ENCODE peak calls at places on chromosome X, in ten cellular contexts. K is nephron progenitor cell, Q is lung, W is progenitor cell of endocrine pancreas, I is ovary, G is neural crest cell, U is upper lobe of left lung, Y is H9, N is transverse colon, T is foreskin fibroblast. L is an unnamed sample.
A peak's percentile ranks its signal among the peaks of the same experiment; 100 is the strongest.

GRCh38 chrX:132532097-132532496 is 43.3 kb upstream of the MBNL3 start:
- DNase-seq in K (no peak), Q (no peak), W (no peak), I (no peak), G (no peak), U (no peak), Y (no peak), N (no peak), T (no peak), L (no peak)

GRCh38 chrX:142204522-142205433 is at the start of gene MAGEC2:
- DNase-seq in K (no peak), Q (no peak), W (no peak), I (no peak), G (no peak), U (no peak), Y (no peak), N (no peak), T (no peak), L (no peak)

GRCh38 chrX:102654696-102655095 is 3.4 kb downstream of the GPRASP1 start:
- DNase-seq in K (no peak), Q (no peak), W (no peak), I (no peak), G (no peak), U (no peak), Y (no peak), N (no peak), T (no peak), L (no peak)

GRCh38 chrX:68420559-68420958 is 12.7 kb downstream of the OPHN1 start:
- DNase-seq in K (no peak), Q (no peak), W (no peak), I (no peak), G (no peak), U (no peak), Y (no peak), N (no peak), T (no peak), L (no peak)

GRCh38 chrX:15607067-15607466 is 6.3 kb upstream of the ACE2 start:
- DNase-seq in K (no peak), Q (no peak), W (no peak), I (no peak), G (no peak), U (no peak), Y (no peak), N (no peak), T (no peak), L (no peak)

GRCh38 chrX:115259238-115259875 is 25.5 kb upstream of the LRCH2 start:
- DNase-seq in K (no peak), Q (no peak), W (no peak), I (no peak), G (no peak), U (no peak), Y (no peak), N (no peak), T (peak; percentile 18), L (peak; percentile 7)

GRCh38 chrX:70089575-70090297 is 27.5 kb downstream of the OTUD6A start:
- DNase-seq in K (no peak), Q (no peak), W (no peak), I (no peak), G (no peak), U (no peak), Y (no peak), N (no peak), T (peak; percentile 52), L (peak; percentile 2)

GRCh38 chrX:43973249-43973672 is at the start of gene NDP:
- DNase-seq in K (peak; percentile 41), Q (no peak), W (no peak), I (peak; percentile 53), G (no peak), U (no peak), Y (no peak), N (no peak), T (peak; percentile 41), L (no peak)

GRCh38 chrX:104343408-104344129 is 88.8 kb upstream of the ESX1 start:
- DNase-seq in K (peak; percentile 34), Q (peak; percentile 52), W (peak; percentile 13), I (no peak), G (peak; percentile 66), U (no peak), Y (peak; percentile 77), N (peak; percentile 60), T (peak; percentile 74), L (no peak)

GRCh38 chrX:475926-476723 is 89.4 kb upstream of the PPP2R3B start:
- DNase-seq in K (no peak), Q (no peak), W (no peak), I (no peak), G (no peak), U (no peak), Y (no peak), N (no peak), T (no peak), L (no peak)

GRCh38 chrX:47187106-47187677 is 6.4 kb upstream of the UBA1 start:
- DNase-seq in K (no peak), Q (no peak), W (no peak), I (peak; percentile 31), G (no peak), U (no peak), Y (peak; percentile 52), N (no peak), T (no peak), L (no peak)

GRCh38 chrX:108734426-108734825 is 1.9 kb downstream of the IRS4 start:
- DNase-seq in K (no peak), Q (no peak), W (no peak), I (no peak), G (no peak), U (no peak), Y (no peak), N (no peak), T (no peak), L (no peak)

GRCh38 chrX:109626637-109627036 is 1.7 kb upstream of the KCNE5 start:
- DNase-seq in K (no peak), Q (no peak), W (no peak), I (no peak), G (no peak), U (no peak), Y (no peak), N (no peak), T (no peak), L (no peak)

GRCh38 chrX:126552313-126553022 is at the start of gene DCAF12L1:
- DNase-seq in K (peak; percentile 74), Q (no peak), W (peak; percentile 35), I (peak; percentile 52), G (peak; percentile 30), U (no peak), Y (peak; percentile 75), N (no peak), T (no peak), L (no peak)

GRCh38 chrX:152905081-152905420 is 7.2 kb downstream of the ZNF185 start:
- DNase-seq in K (no peak), Q (no peak), W (no peak), I (no peak), G (no peak), U (no peak), Y (no peak), N (no peak), T (no peak), L (no peak)

GRCh38 chrX:148049441-148049840 is 68.3 kb downstream of the FMR1NB start:
- DNase-seq in K (peak; percentile 9), Q (no peak), W (no peak), I (no peak), G (no peak), U (no peak), Y (no peak), N (no peak), T (peak; percentile 30), L (no peak)

GRCh38 chrX:131595120-131595519 is 51.2 kb downstream of the OR13H1 start:
- DNase-seq in K (no peak), Q (no peak), W (no peak), I (no peak), G (no peak), U (no peak), Y (no peak), N (no peak), T (peak; percentile 31), L (no peak)

GRCh38 chrX:118000518-118000917 is 116.1 kb downstream of the KLHL13 start:
- DNase-seq in K (no peak), Q (no peak), W (no peak), I (no peak), G (no peak), U (no peak), Y (no peak), N (no peak), T (no peak), L (no peak)

DNA sequence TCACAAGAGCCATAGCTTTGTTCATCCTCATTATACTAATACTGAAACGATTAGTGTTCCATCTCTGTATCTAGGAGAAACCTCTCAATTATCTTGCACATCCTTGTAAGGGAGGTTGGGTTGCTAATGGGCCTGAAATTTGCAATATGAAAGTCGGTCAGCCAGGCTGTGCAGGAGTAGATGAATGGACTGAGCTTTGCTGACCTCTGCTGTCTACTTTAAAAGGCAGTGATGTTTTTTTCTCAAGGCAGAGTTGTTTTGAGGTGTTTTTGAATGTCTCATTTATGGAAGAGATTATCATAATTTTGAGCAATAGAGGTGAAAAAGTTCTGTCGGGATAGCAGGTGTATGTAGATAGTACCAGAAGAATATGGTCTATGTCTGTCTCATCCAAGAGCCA is 47.9 kb upstream of the LINC00632 start:
- DNase-seq in K (no peak), Q (no peak), W (no peak), I (no peak), G (no peak), U (no peak), Y (no peak), N (no peak), T (no peak), L (no peak)
- TF ChIP-seq CTCF in K (no peak), Q (no peak), W (peak; percentile 48), I (no peak), G (peak; percentile 54), U (no peak), Y (peak; percentile 63), N (no peak), T (no peak), L (no peak)

GRCh38 chrX:12950851-12951589 is 23.9 kb upstream of the TMSB4X start:
- DNase-seq in K (peak; percentile 58), Q (no peak), W (no peak), I (no peak), G (peak; percentile 40), U (peak; percentile 72), Y (peak; percentile 83), N (peak; percentile 63), T (no peak), L (no peak)
- TF ChIP-seq CTCF in K (peak; percentile 56), Q (peak; percentile 28), W (peak; percentile 51), I (no peak), G (peak; percentile 46), U (peak; percentile 33), Y (peak; percentile 75), N (no peak), T (no peak), L (peak; percentile 15)

GRCh38 chrX:128975716-128976115 is 547.6 kb downstream of the SMARCA1 start:
- DNase-seq in K (peak; percentile 80), Q (no peak), W (peak; percentile 61), I (no peak), G (peak; percentile 74), U (no peak), Y (peak; percentile 80), N (peak; percentile 39), T (no peak), L (no peak)
- TF ChIP-seq CTCF in K (peak; percentile 93), Q (peak; percentile 6), W (peak; percentile 85), I (no peak), G (peak; percentile 87), U (no peak), Y (peak; percentile 95), N (peak; percentile 56), T (no peak), L (peak; percentile 12)

GRCh38 chrX:49792376-49792775 is 36.7 kb upstream of the PAGE4 start:
- DNase-seq in K (no peak), Q (no peak), W (no peak), I (no peak), G (no peak), U (no peak), Y (no peak), N (no peak), T (no peak), L (no peak)

GRCh38 chrX:49793686-49794085 is 35.4 kb upstream of the PAGE4 start:
- DNase-seq in K (no peak), Q (no peak), W (no peak), I (no peak), G (no peak), U (no peak), Y (no peak), N (no peak), T (no peak), L (no peak)
- TF ChIP-seq CTCF in K (no peak), Q (no peak), W (no peak), I (no peak), G (no peak), U (no peak), Y (no peak), N (no peak), T (no peak), L (no peak)

L was measured in AG04449.